ENCODE peak calls at places on chromosomes 16 and 17, in five cellular contexts. M is PC-3; V is thoracic aorta; W is MM.1S; O is CD8-positive, alpha-beta T cell. J is an unnamed sample.
A peak's percentile ranks its signal among the peaks of the same experiment; 100 is the strongest.

GRCh38 chr16:31265329-31266245 is 5.8 kb downstream of the ITGAM start:
- DNase-seq in M (peak; percentile 46), W (peak; percentile 68), O (peak; percentile 37), V (no peak), J (peak; percentile 22)

GRCh38 chr17:59357929-59358328 is 26.5 kb downstream of the YPEL2 start:
- DNase-seq in W (no peak), V (no peak), O (no peak), M (peak; percentile 51), J (no peak)

GRCh38 chr16:75653926-75654325 is 6.4 kb downstream of the TERF2IP start:
- DNase-seq in V (no peak), O (no peak), W (no peak), M (no peak), J (no peak)

GRCh38 chr16:85055503-85056210 is 28.1 kb downstream of the KIAA0513 start:
- DNase-seq in M (peak; percentile 40), V (no peak), O (peak; percentile 54), W (peak; percentile 42), J (peak; percentile 81)

GRCh38 chr16:69329369-69330285 is 761 bp downstream of the PDF start:
- DNase-seq in O (peak; percentile 37), M (peak; percentile 14), V (no peak), W (peak; percentile 59), J (peak; percentile 68)

GRCh38 chr17:57442401-57442823 is 186.1 kb downstream of the MSI2 start:
- DNase-seq in W (no peak), V (no peak), M (no peak), O (no peak), J (no peak)

GRCh38 chr16:68354816-68355215 is 44.0 kb downstream of the PRMT7 start:
- DNase-seq in M (no peak), W (no peak), V (no peak), O (no peak), J (no peak)

GRCh38 chr17:6061290-6061689 is 8.9 kb upstream of the WSCD1 start:
- DNase-seq in W (no peak), M (peak; percentile 88), O (no peak), V (peak; percentile 36), J (no peak)

GRCh38 chr17:7113273-7114071 is 1.1 kb downstream of the ASGR2 start:
- DNase-seq in M (no peak), O (no peak), W (no peak), V (no peak), J (no peak)

GRCh38 chr17:20153231-20153630 is 144.1 kb downstream of the SPECC1 start:
- DNase-seq in V (no peak), O (no peak), M (no peak), W (peak; percentile 28), J (no peak)

GRCh38 chr16:86298166-86299131 is 211.9 kb upstream of the FOXF1 start:
- DNase-seq in M (no peak), O (no peak), V (no peak), W (no peak), J (no peak)

GRCh38 chr16:25040543-25040942 is 25.4 kb upstream of the ARHGAP17 start:
- DNase-seq in O (no peak), W (no peak), V (no peak), M (no peak), J (no peak)

GRCh38 chr17:80789356-80789902 is 202.2 kb upstream of the CHMP6 start:
- DNase-seq in M (peak; percentile 84), W (no peak), O (no peak), V (peak; percentile 35), J (no peak)

GRCh38 chr16:73735018-73735417 is 561.6 kb upstream of the PSMD7 start:
- DNase-seq in W (no peak), O (no peak), V (no peak), M (peak; percentile 75), J (no peak)

GRCh38 chr16:81181013-81181720 is 57.3 kb upstream of the BCO1 start:
- DNase-seq in V (peak; percentile 78), W (no peak), M (peak; percentile 96), O (no peak), J (no peak)

GRCh38 chr16:52086901-52087300 is 460.0 kb downstream of the TOX3 start:
- DNase-seq in V (no peak), W (no peak), M (no peak), O (no peak), J (no peak)

GRCh38 chr17:27559506-27559931 is 71.5 kb upstream of the LGALS9 start:
- DNase-seq in V (no peak), O (no peak), M (no peak), W (no peak), J (no peak)

GRCh38 chr17:73427198-73427597 is 115.4 kb upstream of the CDC42EP4 start:
- DNase-seq in V (no peak), M (peak; percentile 60), W (no peak), O (no peak), J (no peak)

GRCh38 chr17:69227536-69227935 is 1.1 kb downstream of the ABCA10 start:
- DNase-seq in M (no peak), O (no peak), W (peak; percentile 11), V (no peak), J (no peak)

GRCh38 chr17:19583871-19584270 is 50.2 kb downstream of the SLC47A1 start:
- DNase-seq in O (no peak), V (no peak), W (no peak), M (no peak), J (no peak)

GRCh38 chr16:27665881-27666280 is 115.9 kb downstream of the KATNIP start:
- DNase-seq in W (no peak), M (no peak), V (no peak), O (no peak), J (no peak)

GRCh38 chr16:80231118-80231515 is 309.7 kb upstream of the DYNLRB2 start:
- DNase-seq in V (no peak), M (no peak), O (no peak), W (no peak), J (no peak)

GRCh38 chr17:82917656-82918345 is 78.0 kb upstream of the ZNF750 start:
- DNase-seq in M (peak; percentile 17), O (peak; percentile 21), W (no peak), V (no peak), J (no peak)

GRCh38 chr16:28597692-28598261 is 927 bp upstream of the SULT1A2 start:
- DNase-seq in M (no peak), W (peak; percentile 41), O (no peak), V (no peak), J (no peak)

GRCh38 chr16:89300311-89300975 is 82.9 kb downstream of the ZNF778 start:
- DNase-seq in W (no peak), O (no peak), V (no peak), M (no peak), J (no peak)

GRCh38 chr17:82414548-82415281 is 3.4 kb upstream of the HEXD start:
- DNase-seq in V (no peak), O (peak; percentile 57), W (peak; percentile 62), M (peak; percentile 61), J (peak; percentile 72)

GRCh38 chr17:9925457-9925856 is 20.4 kb upstream of the RCVRN start:
- DNase-seq in O (no peak), M (no peak), W (no peak), V (no peak), J (no peak)

GRCh38 chr17:62075308-62075815 is 10.3 kb upstream of the MED13 start:
- DNase-seq in M (no peak), W (no peak), V (no peak), O (no peak), J (no peak)

GRCh38 chr16:2485811-2486507 is 11.0 kb downstream of the TBC1D24 start:
- DNase-seq in M (no peak), O (no peak), V (no peak), W (no peak), J (no peak)

GRCh38 chr16:28217326-28217725 is 5.6 kb upstream of the XPO6 start:
- DNase-seq in O (no peak), M (no peak), W (no peak), V (no peak), J (no peak)

GRCh38 chr16:79994413-79994812 is 393.9 kb upstream of the MAF start:
- DNase-seq in V (no peak), M (no peak), O (no peak), W (no peak), J (no peak)

DNA sequence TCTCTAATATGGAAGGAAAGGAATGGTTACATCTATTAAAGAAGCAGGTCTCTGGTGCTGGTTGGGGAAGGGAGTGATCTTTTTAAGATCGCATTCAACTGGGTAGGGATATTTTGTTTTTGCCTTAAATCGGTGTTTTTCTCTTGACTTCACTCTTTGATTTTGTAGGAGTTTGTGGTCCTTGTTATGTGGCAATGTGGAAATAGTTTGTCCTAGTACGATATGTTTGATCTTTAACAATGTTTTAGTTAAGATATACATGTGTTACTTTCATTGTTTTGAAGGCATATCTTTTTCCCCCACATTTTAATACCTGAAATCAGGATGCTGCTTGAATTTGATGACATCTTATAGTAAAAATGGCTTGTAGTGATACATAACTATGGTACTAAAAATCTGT is 8.7 kb downstream of the GGNBP2 start:
- DNase-seq in O (no peak), W (no peak), M (no peak), V (no peak), J (no peak)
- H3K36me3 ChIP-seq in O (peaks cover 16% of the 10 kb centered on the region), W (peaks cover 14% of the 10 kb centered on the region), M (peaks cover 16% of the 10 kb centered on the region), V (peaks cover 30% of the 10 kb centered on the region), J (peaks cover 25% of the 10 kb centered on the region)

GRCh38 chr17:79159926-79160325 is 85.3 kb downstream of the ENGASE start:
- DNase-seq in V (no peak), M (no peak), W (no peak), O (no peak), J (no peak)
- H3K4me3 ChIP-seq in V (no peak overlapping the region), M (no peak overlapping the region), W (no peak overlapping the region), O (no peak overlapping the region), J (no peak overlapping the region)

GRCh38 chr16:58850627-58851024 is 116.5 kb upstream of the GOT2 start:
- DNase-seq in V (no peak), M (no peak), O (no peak), W (no peak), J (no peak)

GRCh38 chr16:58843675-58844074 is 109.6 kb upstream of the GOT2 start:
- DNase-seq in W (peak; percentile 23), V (no peak), M (peak; percentile 35), O (no peak), J (no peak)

GRCh38 chr16:58847902-58848661 is 114.0 kb upstream of the GOT2 start:
- DNase-seq in M (no peak), O (no peak), V (no peak), W (no peak), J (no peak)

GRCh38 chr16:58850019-58850626 is 116.0 kb upstream of the GOT2 start:
- DNase-seq in V (no peak), M (no peak), W (no peak), O (no peak), J (no peak)

GRCh38 chr16:58848662-58849002 is 114.5 kb upstream of the GOT2 start:
- DNase-seq in O (no peak), V (no peak), W (no peak), M (no peak), J (no peak)
- H3K27ac ChIP-seq in O (no peak overlapping the region), V (no peak overlapping the region), W (no peak overlapping the region), M (no peak overlapping the region), J (no peak overlapping the region)

DNA sequence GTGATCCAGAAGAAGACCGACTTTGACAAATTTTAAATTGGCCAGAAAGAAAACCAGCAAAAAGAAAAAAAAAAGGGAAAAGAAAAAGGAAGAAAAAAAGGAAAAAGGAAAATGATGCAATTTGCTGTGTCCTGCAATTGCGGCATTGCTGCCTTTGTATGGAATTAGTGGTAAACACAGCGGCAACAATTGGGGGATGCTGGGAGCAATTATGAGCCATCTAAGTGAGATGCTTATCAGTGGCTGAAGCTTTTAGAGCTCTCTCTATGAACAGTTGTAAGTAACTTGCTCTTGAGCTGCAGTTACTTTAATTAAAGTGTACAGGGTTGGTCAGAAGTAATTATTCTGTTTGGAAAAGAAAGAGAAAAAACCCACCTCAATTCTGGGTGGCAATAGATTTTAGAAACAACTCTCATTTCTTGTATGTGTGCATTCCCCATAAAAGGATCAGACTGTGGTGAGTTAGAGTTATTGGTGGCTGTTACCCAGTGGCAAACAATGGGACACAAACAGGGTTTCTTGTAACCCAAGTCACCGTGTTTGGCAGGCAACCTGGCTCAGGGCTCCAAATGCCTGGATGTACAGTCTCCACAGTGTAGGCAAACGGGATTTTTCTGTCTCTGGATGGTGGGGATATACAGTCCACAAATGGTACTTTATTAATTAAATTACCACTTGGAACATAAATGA is 161.4 kb downstream of the AATF start:
- DNase-seq in O (no peak), V (no peak), M (no peak), W (no peak), J (no peak)
- H3K36me3 ChIP-seq in O (peaks cover 11% of the 10 kb centered on the region), V (peaks cover 11% of the 10 kb centered on the region), M (no peaks in the 10 kb centered on the region), W (no peaks in the 10 kb centered on the region), J (no peaks in the 10 kb centered on the region)